ENCODE peak calls at places on chromosome 22, in six cellular contexts. Z is A549, S is K562, M is GM23248, Y is endothelial cell of umbilical vein, T is mammary epithelial cell. D is an unnamed sample.

GRCh38 chr22:19146215-19146968 is 1.9 kb upstream of the ESS2 start:
- DNase-seq in T (no peak), Y (no peak), M (no peak), S (peak; percentile 66), Z (peak; percentile 18), D (no peak)

GRCh38 chr22:45884201-45885067 is 92.5 kb downstream of the WNT7B start:
- DNase-seq in Y (no peak), S (no peak), Z (no peak), M (no peak), T (no peak), D (no peak)

GRCh38 chr22:37300551-37301017 is 18.3 kb downstream of the CYTH4 start:
- DNase-seq in M (no peak), Z (no peak), T (no peak), Y (no peak), S (no peak), D (no peak)

GRCh38 chr22:32619614-32620426 is 145.2 kb downstream of the FBXO7 start:
- DNase-seq in M (peak; percentile 86), Z (no peak), S (no peak), T (peak; percentile 69), Y (no peak), D (no peak)

GRCh38 chr22:40679964-40680818 is 907 bp downstream of the MCHR1 start:
- DNase-seq in M (peak; percentile 39), T (no peak), Z (no peak), Y (peak; percentile 38), S (no peak), D (no peak)

GRCh38 chr22:28021116-28021997 is 102.3 kb upstream of the PITPNB start:
- DNase-seq in M (no peak), Z (no peak), S (no peak), Y (no peak), T (no peak), D (no peak)

GRCh38 chr22:28106601-28107000 is 187.5 kb upstream of the PITPNB start:
- DNase-seq in M (no peak), Y (no peak), T (no peak), Z (no peak), S (no peak), D (no peak)

GRCh38 chr22:36311386-36312085 is 58.6 kb downstream of the APOL1 start:
- DNase-seq in Z (no peak), S (no peak), Y (no peak), T (no peak), M (peak; percentile 39), D (no peak)

GRCh38 chr22:42879371-42880021 is 22.4 kb upstream of the ARFGAP3 start:
- DNase-seq in S (no peak), Y (no peak), T (no peak), Z (no peak), M (no peak), D (no peak)

GRCh38 chr22:40665312-40665711 is 14.0 kb upstream of the MCHR1 start:
- DNase-seq in S (no peak), Z (no peak), T (no peak), Y (no peak), M (peak; percentile 86), D (no peak)

GRCh38 chr22:27990451-27990840 is 71.4 kb upstream of the PITPNB start:
- DNase-seq in S (no peak), Z (no peak), M (no peak), Y (no peak), T (no peak), D (no peak)

GRCh38 chr22:47206185-47206584 is 443.7 kb downstream of the TBC1D22A start:
- DNase-seq in S (no peak), Z (no peak), M (no peak), T (no peak), Y (no peak), D (no peak)

GRCh38 chr22:35230839-35231584 is 26.3 kb upstream of the HMGXB4 start:
- DNase-seq in T (no peak), Y (no peak), M (no peak), Z (no peak), S (peak; percentile 37), D (peak; percentile 42)

GRCh38 chr22:22461111-22461510 is 47.4 kb downstream of the ZNF280B start:
- DNase-seq in Y (no peak), M (no peak), Z (no peak), T (no peak), S (no peak), D (no peak)

GRCh38 chr22:45992737-45993136 is 15.8 kb upstream of the WNT7B start:
- DNase-seq in Y (no peak), S (no peak), T (no peak), Z (no peak), M (no peak), D (no peak)

GRCh38 chr22:32066820-32067219 is 23.8 kb downstream of the SLC5A1 start:
- DNase-seq in S (no peak), Z (no peak), Y (no peak), M (no peak), T (no peak), D (no peak)

GRCh38 chr22:47631571-47632102 is 869.2 kb downstream of the TBC1D22A start:
- DNase-seq in T (no peak), Y (no peak), M (no peak), Z (no peak), S (peak; percentile 81), D (no peak)

GRCh38 chr22:46894081-46894671 is 131.7 kb downstream of the TBC1D22A start:
- DNase-seq in Z (no peak), Y (no peak), M (peak; percentile 40), T (no peak), S (no peak), D (no peak)

GRCh38 chr22:26673485-26673884 is 16.1 kb downstream of the MIAT start:
- DNase-seq in Z (no peak), Y (no peak), S (no peak), M (peak; percentile 81), T (peak; percentile 86), D (no peak)

GRCh38 chr22:17910561-17911311 is 113.6 kb downstream of the MICAL3 start:
- DNase-seq in Z (peak; percentile 7), T (peak; percentile 70), S (peak; percentile 38), M (peak; percentile 97), Y (peak; percentile 94), D (no peak)

GRCh38 chr22:46150615-46151423 is 493 bp downstream of the PPARA start:
- DNase-seq in S (peak; percentile 69), M (peak; percentile 55), Y (peak; percentile 19), T (peak; percentile 49), Z (peak; percentile 31), D (peak; percentile 13)

GRCh38 chr22:37232140-37232998 is 11.7 kb downstream of the RAC2 start:
- DNase-seq in M (no peak), Z (no peak), S (no peak), Y (no peak), T (no peak), D (peak; percentile 57)

DNA sequence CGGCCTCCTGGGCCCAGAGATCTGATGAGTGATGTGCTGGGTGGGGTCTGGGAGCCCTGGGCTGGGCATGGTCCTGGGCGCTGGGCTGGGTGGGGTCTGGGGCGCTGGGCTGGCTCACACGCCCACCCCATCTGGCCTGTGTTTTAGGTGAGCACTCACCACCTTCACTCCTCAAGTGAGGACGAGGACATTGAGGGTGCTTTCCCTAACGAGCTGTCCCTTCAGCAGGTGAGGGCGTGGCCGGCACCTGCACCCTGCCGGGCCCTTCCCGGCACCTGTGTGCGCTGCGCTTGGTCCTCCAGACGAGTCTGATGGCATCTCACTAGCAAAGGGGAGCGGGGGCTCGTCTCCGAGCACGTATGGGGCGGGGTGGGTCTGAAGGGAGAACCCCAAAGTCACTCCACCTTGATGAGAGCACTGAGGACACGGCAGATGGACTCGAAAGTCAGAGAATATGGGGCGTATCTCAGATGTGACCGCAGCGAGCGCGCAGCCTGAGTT is 37.9 kb downstream of the SBF1 start:
- DNase-seq in Y (no peak), T (no peak), Z (no peak), S (no peak), M (no peak), D (no peak)
- H3K27ac ChIP-seq in Y (no peak overlapping the region), T (no peak overlapping the region), Z (no peak overlapping the region), S (no peak overlapping the region), M (no peak overlapping the region), D (no peak overlapping the region)

DNA sequence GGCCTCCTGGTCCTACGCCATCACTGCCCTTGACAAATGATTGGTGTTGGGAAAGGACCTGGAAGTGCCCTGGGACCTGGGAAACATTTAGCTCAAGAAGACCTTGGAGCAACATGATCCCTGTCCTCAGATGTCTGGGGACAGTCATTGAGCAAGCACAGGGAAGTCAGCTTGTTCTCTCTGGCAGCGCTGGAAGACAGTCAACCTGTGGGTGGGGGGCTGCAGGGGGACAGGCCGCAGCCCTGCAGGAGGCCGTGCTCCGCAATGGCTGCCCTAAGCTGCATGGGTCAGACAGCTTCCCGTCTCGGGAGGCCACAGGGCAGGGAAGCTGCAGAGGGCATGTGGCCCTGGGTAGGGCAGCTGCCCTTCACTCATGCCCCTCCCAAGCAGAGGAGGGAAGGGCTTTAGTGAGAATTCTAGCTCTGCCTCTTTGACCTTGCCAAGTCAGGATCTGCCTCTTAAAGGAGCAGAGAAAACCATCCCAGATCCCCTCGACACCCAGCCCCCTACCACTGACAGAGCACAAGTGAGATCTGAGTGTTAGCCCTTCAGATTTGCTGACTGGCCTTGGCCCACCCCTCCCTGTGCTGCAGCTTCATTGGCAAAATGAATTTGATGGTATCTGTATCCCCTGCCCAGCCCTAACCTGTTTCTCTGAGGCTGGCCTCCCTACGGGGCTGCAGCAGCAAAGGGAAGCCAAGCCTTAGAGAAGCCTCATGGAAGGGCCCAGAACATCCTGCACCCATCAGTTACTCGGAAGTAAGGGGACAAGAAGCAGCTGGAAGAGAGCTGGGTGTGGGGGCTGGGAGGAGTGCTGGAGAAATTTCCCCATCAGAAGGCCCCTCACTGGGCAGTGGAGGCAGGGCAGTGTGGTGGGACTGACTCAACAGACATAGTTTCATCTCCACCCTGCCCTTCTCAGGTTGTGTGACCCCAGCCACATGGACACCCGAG is 6.2 kb upstream of the SREBF2 start:
- DNase-seq in T (no peak), M (no peak), Y (no peak), S (no peak), Z (no peak), D (no peak)
- H3K4me2 ChIP-seq in T (no peak overlapping the region), M (no peak overlapping the region), Y (no peak overlapping the region), S (no peak overlapping the region), Z (no peak overlapping the region), D (no peak overlapping the region)

GRCh38 chr22:39077513-39077840 is 402 bp downstream of the APOBEC3G start:
- DNase-seq in Z (no peak), Y (no peak), T (no peak), S (peak; percentile 19), M (no peak), D (no peak)
- H3K27ac ChIP-seq in Z (no peak overlapping the region), Y (no peak overlapping the region), T (peak overlapping the region; percentile 15), S (peak overlapping the region; percentile 61), M (peak overlapping the region; percentile 35), D (peak overlapping the region; percentile 58)

DNA sequence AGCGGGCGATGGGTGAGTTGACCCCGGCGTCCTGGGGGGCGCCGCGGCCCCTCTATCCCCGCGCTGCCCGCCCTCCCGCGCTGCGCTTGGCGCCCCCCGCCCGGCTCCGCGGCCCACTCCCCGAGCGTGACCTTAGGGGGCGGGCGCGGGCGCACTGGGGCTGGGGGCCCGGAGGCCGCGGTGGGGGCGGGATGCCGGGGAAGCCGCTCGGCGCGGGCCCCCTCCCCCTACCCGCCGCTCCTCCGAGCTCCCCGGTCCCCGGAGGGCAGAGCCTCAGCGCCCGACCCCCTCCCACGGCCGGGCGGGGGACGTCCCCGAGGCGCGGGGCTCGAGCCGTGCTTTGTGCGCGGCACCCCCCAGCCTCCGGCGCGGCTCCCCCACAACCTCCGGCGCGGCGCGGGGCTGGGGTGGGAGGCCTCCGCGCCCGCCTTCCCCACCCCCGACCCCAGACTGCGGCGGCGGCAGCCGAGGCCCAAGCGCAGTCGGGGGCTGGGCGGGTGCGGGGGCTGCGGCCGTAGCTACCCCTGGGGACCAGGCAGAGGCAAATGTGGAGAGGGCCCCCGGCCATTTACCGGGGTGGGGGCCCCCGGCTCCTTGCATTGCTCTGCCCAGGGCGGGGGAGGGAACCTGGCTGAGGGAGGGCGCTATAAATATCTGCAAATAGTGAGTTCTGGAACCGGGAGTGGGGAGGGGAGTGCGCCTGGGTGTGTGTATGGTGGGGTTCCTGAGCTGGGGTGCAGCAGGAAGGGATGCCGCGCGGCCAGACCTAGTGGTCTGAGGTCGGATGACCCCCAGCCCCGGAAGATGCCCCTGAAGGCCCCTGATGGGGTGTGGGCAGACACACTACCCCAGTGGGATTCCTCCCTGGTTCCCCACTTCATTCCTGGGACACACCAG is 982 bp downstream of the MGAT3 start:
- DNase-seq in Y (no peak), S (peak; percentile 49), T (no peak), Z (no peak), M (no peak), D (no peak)
- H3K4me2 ChIP-seq in Y (no peak overlapping the region), S (peak overlapping the region; percentile 76), T (no peak overlapping the region), Z (peak overlapping the region; percentile 96), M (no peak overlapping the region), D (peak overlapping the region; percentile 85)